ENCODE peak calls at places on chromosomes 11 and 22, in five cellular contexts. V is ovary, S is stomach, R is pancreas, D is vagina. H is an unnamed sample.

GRCh38 chr11:17333799-17334586 is 17.6 kb upstream of the NCR3LG1 start:
- DNase-seq in V (no peak), S (no peak), R (no peak), D (no peak), H (no peak)

GRCh38 chr11:6458352-6458751 is 15.4 kb downstream of the TRIM3 start:
- DNase-seq in V (no peak), S (no peak), R (no peak), D (no peak), H (no peak)

GRCh38 chr11:3929689-3930088 is 74.2 kb downstream of the STIM1 start:
- DNase-seq in V (no peak), S (no peak), R (peak; percentile 55), D (no peak), H (no peak)

GRCh38 chr11:69879734-69880005 is 60.5 kb upstream of the FGF3 start:
- DNase-seq in V (no peak), S (no peak), R (no peak), D (no peak), H (no peak)

GRCh38 chr22:38845368-38845740 is 1.5 kb upstream of the NPTXR start:
- DNase-seq in V (no peak), S (no peak), R (no peak), D (no peak), H (no peak)

GRCh38 chr11:101913631-101914030 is 1.2 kb upstream of the CEP126 start:
- DNase-seq in V (no peak), S (no peak), R (no peak), D (no peak), H (no peak)

GRCh38 chr22:44917372-44918165 is 92.2 kb downstream of the PHF21B start:
- DNase-seq in V (peak; percentile 12), S (no peak), R (no peak), D (no peak), H (peak; percentile 34)

GRCh38 chr22:48052621-48052890 is 1290.1 kb downstream of the TBC1D22A start:
- DNase-seq in V (no peak), S (no peak), R (no peak), D (peak; percentile 42), H (no peak)

GRCh38 chr11:73978576-73979086 is 4.0 kb downstream of the UCP2 start:
- DNase-seq in V (peak; percentile 3), S (no peak), R (no peak), D (no peak), H (peak; percentile 22)

GRCh38 chr11:117819096-117820040 is 5.2 kb downstream of the FXYD2 start:
- DNase-seq in V (peak; percentile 80), S (peak; percentile 66), R (peak; percentile 59), D (no peak), H (no peak)

GRCh38 chr11:132821027-132821426 is 711.3 kb downstream of the OPCML start:
- DNase-seq in V (no peak), S (no peak), R (no peak), D (no peak), H (no peak)

GRCh38 chr11:23539556-23539955 is 679.3 kb upstream of the CCDC179 start:
- DNase-seq in V (no peak), S (no peak), R (no peak), D (no peak), H (no peak)

GRCh38 chr11:130208241-130209127 is 48.9 kb downstream of the ST14 start:
- DNase-seq in V (peak; percentile 24), S (peak; percentile 24), R (no peak), D (peak; percentile 70), H (no peak)

GRCh38 chr22:22753526-22754267 is 109.3 kb downstream of the GGTLC2 start:
- DNase-seq in V (peak; percentile 55), S (peak; percentile 64), R (peak; percentile 57), D (peak; percentile 75), H (peak; percentile 79)

GRCh38 chr22:23128269-23129108 is 13.3 kb downstream of the RSPH14 start:
- DNase-seq in V (peak; percentile 87), S (peak; percentile 84), R (peak; percentile 56), D (no peak), H (peak; percentile 66)

GRCh38 chr22:19149047-19149883 is 827 bp downstream of the GSC2 start:
- DNase-seq in V (no peak), S (no peak), R (no peak), D (no peak), H (no peak)

GRCh38 chr11:41660585-41660984 is 201.1 kb upstream of the LRRC4C start:
- DNase-seq in V (no peak), S (no peak), R (no peak), D (no peak), H (no peak)

GRCh38 chr22:18987765-18988164 is 51.7 kb upstream of the PRODH start:
- DNase-seq in V (no peak), S (no peak), R (peak; percentile 47), D (no peak), H (no peak)

GRCh38 chr11:62145261-62145871 is 21.6 kb downstream of the INCENP start:
- DNase-seq in V (no peak), S (peak; percentile 16), R (no peak), D (no peak), H (peak; percentile 5)
- TF ChIP-seq CTCF in V (no peak), S (no peak), R (no peak), D (no peak), H (no peak)

DNA sequence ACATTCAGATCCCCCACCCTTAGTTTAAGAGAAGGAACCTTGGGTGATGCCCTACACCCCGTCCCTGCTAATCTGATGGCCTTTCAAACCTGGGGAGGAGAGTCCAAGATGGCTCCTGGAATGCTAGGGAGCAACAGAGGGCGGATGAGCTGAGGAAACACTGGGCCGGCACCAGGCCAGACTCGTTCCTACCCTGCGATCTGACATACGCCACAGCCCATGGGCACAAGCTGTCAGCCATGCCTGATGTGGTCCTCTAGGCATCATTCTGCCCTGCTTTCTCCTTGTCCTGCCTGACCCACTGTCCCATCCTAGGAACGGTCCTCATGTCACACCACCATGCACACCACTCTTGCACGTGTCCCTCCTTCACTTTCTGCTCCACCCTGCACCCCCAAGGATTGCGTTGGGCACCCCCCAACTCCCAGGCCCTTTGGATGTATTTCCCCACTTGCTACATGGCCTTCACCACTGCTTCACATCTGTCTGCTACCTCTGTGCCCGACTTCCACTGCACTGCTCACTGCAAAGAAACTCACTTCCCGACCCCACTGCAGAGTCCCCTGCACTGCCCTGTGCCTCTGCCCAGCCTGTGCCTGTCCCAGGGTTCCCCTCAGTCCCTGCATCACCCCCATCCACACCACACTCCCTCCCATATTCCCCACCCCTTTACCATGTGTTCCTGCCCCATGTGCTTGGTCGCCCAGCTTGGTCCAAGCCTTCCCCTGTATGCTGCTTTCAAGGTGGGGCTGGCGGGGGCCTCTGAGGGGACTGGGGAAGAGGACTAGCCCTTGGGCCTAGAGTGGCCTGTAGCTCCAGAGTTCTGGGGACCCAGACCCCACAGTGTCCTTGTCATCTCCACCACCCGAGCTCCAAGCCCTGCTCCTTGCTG is 29.2 kb downstream of the USP35 start:
- DNase-seq in V (no peak), S (no peak), R (no peak), D (peak; percentile 85), H (no peak)
- H3K27ac ChIP-seq in V (no peak overlapping the region), S (no peak overlapping the region), R (no peak overlapping the region), D (no peak overlapping the region), H (no peak overlapping the region)

GRCh38 chr22:11629661-11630385 is 3898.2 kb upstream of the OR11H1 start:
- DNase-seq in V (no peak), S (no peak), R (no peak), D (peak; percentile 86), H (no peak)
- H3K9me3 ChIP-seq in V (no peaks in the 10 kb centered on the region), S (peaks cover 60% of the 10 kb centered on the region), R (no peaks in the 10 kb centered on the region), D (peaks cover 19% of the 10 kb centered on the region), H (peaks cover 7% of the 10 kb centered on the region)

GRCh38 chr11:36316049-36316448 is 20.0 kb downstream of the PRR5L start:
- DNase-seq in V (no peak), S (no peak), R (no peak), D (no peak), H (no peak)
- TF ChIP-seq CTCF in V (no peak), S (no peak), R (no peak), D (no peak), H (no peak)

GRCh38 chr22:42701694-42702093 is 19.0 kb downstream of the A4GALT start:
- DNase-seq in V (no peak), S (no peak), R (no peak), D (no peak), H (no peak)

GRCh38 chr22:42700355-42700754 is 20.3 kb downstream of the A4GALT start:
- DNase-seq in V (no peak), S (no peak), R (no peak), D (no peak), H (no peak)

GRCh38 chr22:42699281-42699681 is 21.4 kb downstream of the A4GALT start:
- DNase-seq in V (no peak), S (no peak), R (no peak), D (no peak), H (no peak)

GRCh38 chr22:42699953-42700352 is 20.7 kb downstream of the A4GALT start:
- DNase-seq in V (no peak), S (no peak), R (no peak), D (no peak), H (no peak)

GRCh38 chr22:42700901-42701300 is 19.8 kb downstream of the A4GALT start:
- DNase-seq in V (no peak), S (no peak), R (no peak), D (no peak), H (no peak)
- H3K27ac ChIP-seq in V (no peak overlapping the region), S (no peak overlapping the region), R (no peak overlapping the region), D (peak overlapping the region; percentile 87), H (no peak overlapping the region)

GRCh38 chr11:55554169-55554568 is at the start of gene OR4C15:
- DNase-seq in V (no peak), S (no peak), R (no peak), D (no peak), H (no peak)
- H3K9me3 ChIP-seq in V (no peaks in the 10 kb centered on the region), S (peaks cover 6% of the 10 kb centered on the region), R (no peaks in the 10 kb centered on the region), D (no peaks in the 10 kb centered on the region), H (peaks cover 4% of the 10 kb centered on the region)

DNA sequence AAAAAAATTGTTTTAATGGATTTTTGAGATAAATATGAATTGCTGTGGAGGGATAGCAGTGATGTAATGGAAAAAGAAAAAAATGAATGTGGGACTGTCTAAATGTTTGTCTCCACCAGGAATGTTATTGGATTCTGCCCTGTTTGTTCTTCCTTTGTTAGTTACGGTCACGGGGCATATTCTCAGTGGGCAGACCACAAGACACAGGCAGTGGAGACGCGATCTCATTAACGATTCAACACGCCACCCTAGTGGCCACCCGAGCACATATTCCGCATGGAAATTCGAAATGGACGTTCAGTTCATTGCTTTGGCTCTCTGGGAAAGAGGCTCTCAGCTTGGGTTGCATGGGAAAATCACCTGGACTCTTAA is 151.8 kb upstream of the TTC12 start:
- DNase-seq in V (peak; percentile 72), S (peak; percentile 50), R (no peak), D (peak; percentile 27), H (no peak)
- TF ChIP-seq CTCF in V (peak; percentile 64), S (no peak), R (no peak), D (no peak), H (no peak)

GRCh38 chr22:37229012-37229804 is 14.9 kb downstream of the RAC2 start:
- DNase-seq in V (no peak), S (no peak), R (no peak), D (no peak), H (no peak)
- H3K27ac ChIP-seq in V (no peak overlapping the region), S (peak overlapping the region; percentile 13), R (no peak overlapping the region), D (no peak overlapping the region), H (peak overlapping the region; percentile 85)

H was measured in Peyer's patch.